ENCODE peak calls at places on chromosome 21, in four cellular contexts. One of them, this sample, is unnamed.

GRCh38 chr21:34148826-34149558 is 75.6 kb downstream of the MRPS6 start:
- DNase-seq in brain microvascular endothelial cell: no peak
- DNase-seq in HL-60: no peak
- DNase-seq in GM23248: no peak
- DNase-seq in this sample: no peak

GRCh38 chr21:46187251-46187650 is 3.0 kb upstream of the SPATC1L start:
- DNase-seq in brain microvascular endothelial cell: no peak
- DNase-seq in HL-60: no peak
- DNase-seq in GM23248: no peak
- DNase-seq in this sample: no peak

GRCh38 chr21:40658237-40658636 is 188.7 kb downstream of the DSCAM start:
- DNase-seq in GM23248: no peak
- DNase-seq in HL-60: no peak
- DNase-seq in brain microvascular endothelial cell: no peak
- DNase-seq in this sample: no peak

GRCh38 chr21:41258617-41259016 is 58.0 kb upstream of the FAM3B start:
- DNase-seq in GM23248: no peak
- DNase-seq in HL-60: no peak
- DNase-seq in brain microvascular endothelial cell: no peak
- DNase-seq in this sample: no peak

GRCh38 chr21:21238882-21239400 is 240.7 kb downstream of the NCAM2 start:
- DNase-seq in brain microvascular endothelial cell: no peak
- DNase-seq in HL-60: no peak
- DNase-seq in GM23248: no peak
- DNase-seq in this sample: no peak

GRCh38 chr21:41363370-41364270 is 1.8 kb downstream of the MX2 start:
- DNase-seq in GM23248: no peak
- DNase-seq in brain microvascular endothelial cell: no peak
- DNase-seq in HL-60: no peak
- DNase-seq in this sample: no peak

GRCh38 chr21:34595457-34595856 is 19.5 kb downstream of the RCAN1 start:
- DNase-seq in brain microvascular endothelial cell: no peak
- DNase-seq in GM23248: no peak
- DNase-seq in HL-60: no peak
- DNase-seq in this sample: no peak

GRCh38 chr21:36994501-36995189 is 11.9 kb upstream of the RIPPLY3 start:
- DNase-seq in brain microvascular endothelial cell: no peak
- DNase-seq in GM23248: peak
- DNase-seq in HL-60: no peak
- DNase-seq in this sample: no peak

GRCh38 chr21:45979141-45979631 is 2.4 kb upstream of the COL6A1 start:
- DNase-seq in brain microvascular endothelial cell: no peak
- DNase-seq in HL-60: no peak
- DNase-seq in GM23248: peak
- DNase-seq in this sample: no peak

GRCh38 chr21:46065215-46065992 is 32.5 kb upstream of the COL6A2 start:
- DNase-seq in HL-60: no peak
- DNase-seq in brain microvascular endothelial cell: peak
- DNase-seq in GM23248: peak
- DNase-seq in this sample: peak

GRCh38 chr21:28986677-28987076 is 6.0 kb downstream of the LTN1 start:
- DNase-seq in GM23248: no peak
- DNase-seq in brain microvascular endothelial cell: no peak
- DNase-seq in HL-60: no peak
- DNase-seq in this sample: no peak

GRCh38 chr21:28974531-28975227 is 18.0 kb downstream of the LTN1 start:
- DNase-seq in brain microvascular endothelial cell: no peak
- DNase-seq in HL-60: no peak
- DNase-seq in GM23248: no peak
- DNase-seq in this sample: no peak

GRCh38 chr21:37039434-37040075 is 33.1 kb downstream of the RIPPLY3 start:
- DNase-seq in GM23248: no peak
- DNase-seq in brain microvascular endothelial cell: no peak
- DNase-seq in HL-60: no peak
- DNase-seq in this sample: no peak

GRCh38 chr21:36704281-36704957 is 5.5 kb downstream of the SIM2 start:
- DNase-seq in HL-60: no peak
- DNase-seq in brain microvascular endothelial cell: no peak
- DNase-seq in GM23248: no peak
- DNase-seq in this sample: no peak

GRCh38 chr21:46546799-46547198 is 58.1 kb downstream of the S100B start:
- DNase-seq in HL-60: no peak
- DNase-seq in GM23248: no peak
- DNase-seq in brain microvascular endothelial cell: no peak
- DNase-seq in this sample: no peak

GRCh38 chr21:36134820-36135390 is at the start of gene CBR3:
- DNase-seq in GM23248: peak
- DNase-seq in HL-60: no peak
- DNase-seq in brain microvascular endothelial cell: peak
- DNase-seq in this sample: peak

GRCh38 chr21:31526040-31526439 is 133.5 kb upstream of the SOD1 start:
- DNase-seq in brain microvascular endothelial cell: peak
- DNase-seq in GM23248: no peak
- DNase-seq in HL-60: no peak
- DNase-seq in this sample: peak

GRCh38 chr21:38925923-38926322 is 120.2 kb downstream of the ETS2 start:
- DNase-seq in HL-60: no peak
- DNase-seq in GM23248: peak
- DNase-seq in brain microvascular endothelial cell: peak
- DNase-seq in this sample: peak
- H3K4me3 ChIP-seq in HL-60: peak
- H3K4me3 ChIP-seq in GM23248: peak
- H3K4me3 ChIP-seq in brain microvascular endothelial cell: no peak
- H3K4me3 ChIP-seq in this sample: no peak

DNA sequence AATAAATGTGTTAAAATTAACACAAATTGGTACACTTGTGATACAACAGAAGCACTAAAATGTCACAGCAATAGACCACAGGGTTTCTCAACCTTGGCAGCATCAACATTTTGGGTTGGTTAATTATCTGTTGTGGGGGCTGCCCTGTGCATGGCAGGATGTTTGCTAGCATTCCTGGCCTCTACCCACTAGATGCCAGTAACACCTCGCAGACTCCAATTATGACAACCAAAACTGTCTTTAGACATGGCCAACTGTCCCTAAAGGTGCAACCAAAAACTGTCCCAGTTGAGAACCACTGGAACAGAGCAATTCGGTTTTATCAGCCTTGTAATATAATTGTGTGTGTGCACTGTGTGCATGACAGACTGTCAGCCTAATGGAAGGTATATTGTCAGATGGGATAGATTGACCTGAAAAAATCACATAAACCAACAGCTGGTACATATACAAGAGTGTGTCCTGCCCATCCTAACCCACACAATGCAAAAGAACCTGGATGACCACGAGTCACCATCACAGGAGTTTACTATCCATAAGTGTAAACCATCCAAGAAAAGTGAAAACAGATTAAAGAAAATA is 13.5 kb upstream of the ERG start:
- DNase-seq in brain microvascular endothelial cell: no peak
- DNase-seq in HL-60: peak
- DNase-seq in GM23248: no peak
- DNase-seq in this sample: no peak
- H3K4me3 ChIP-seq in brain microvascular endothelial cell: no peak
- H3K4me3 ChIP-seq in HL-60: no peak
- H3K4me3 ChIP-seq in GM23248: no peak
- H3K4me3 ChIP-seq in this sample: no peak

GRCh38 chr21:33061233-33061632 is 8.7 kb upstream of the OLIG1 start:
- DNase-seq in HL-60: no peak
- DNase-seq in brain microvascular endothelial cell: no peak
- DNase-seq in GM23248: no peak
- DNase-seq in this sample: no peak

GRCh38 chr21:33059319-33059894 is 10.5 kb upstream of the OLIG1 start:
- DNase-seq in brain microvascular endothelial cell: no peak
- DNase-seq in GM23248: no peak
- DNase-seq in HL-60: peak
- DNase-seq in this sample: no peak

GRCh38 chr21:33053986-33054385 is 16.0 kb upstream of the OLIG1 start:
- DNase-seq in GM23248: no peak
- DNase-seq in brain microvascular endothelial cell: no peak
- DNase-seq in HL-60: no peak
- DNase-seq in this sample: no peak

GRCh38 chr21:33057385-33057940 is 12.5 kb upstream of the OLIG1 start:
- DNase-seq in GM23248: no peak
- DNase-seq in HL-60: no peak
- DNase-seq in brain microvascular endothelial cell: no peak
- DNase-seq in this sample: no peak

GRCh38 chr21:33058468-33059318 is 11.2 kb upstream of the OLIG1 start:
- DNase-seq in HL-60: no peak
- DNase-seq in brain microvascular endothelial cell: no peak
- DNase-seq in GM23248: no peak
- DNase-seq in this sample: peak
- H3K4me3 ChIP-seq in HL-60: no peak
- H3K4me3 ChIP-seq in brain microvascular endothelial cell: no peak
- H3K4me3 ChIP-seq in GM23248: no peak
- H3K4me3 ChIP-seq in this sample: no peak

DNA sequence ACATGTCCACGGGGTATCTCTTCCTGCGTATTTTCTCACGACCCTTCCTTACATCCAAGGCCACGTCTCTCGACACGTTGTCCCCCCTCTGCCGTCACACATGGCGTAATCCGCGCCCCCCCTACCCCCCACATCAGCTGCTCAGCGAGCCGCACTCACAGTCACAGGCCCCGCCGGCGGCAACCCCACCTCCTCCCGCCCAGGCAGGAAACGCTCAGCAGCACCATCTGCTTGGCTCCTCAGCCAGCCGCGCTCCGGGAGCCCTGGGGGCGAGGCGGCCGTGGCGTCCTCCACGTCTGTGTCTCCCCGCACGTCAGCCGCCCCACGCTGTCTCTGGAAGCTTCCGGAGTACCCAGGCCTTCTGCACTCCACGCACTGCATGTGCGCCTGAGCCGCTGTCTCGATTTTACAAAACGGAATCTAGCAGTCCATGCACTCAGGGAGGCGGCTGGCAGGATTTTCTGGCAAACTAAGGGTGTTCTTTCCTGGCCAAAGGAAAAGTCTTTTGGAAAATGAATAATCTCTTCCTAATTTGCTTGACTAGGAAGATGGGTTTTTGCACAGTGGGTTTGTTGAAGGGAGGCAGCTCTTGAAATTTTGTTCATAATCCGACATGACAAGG is 64.5 kb downstream of the SIK1 start:
- DNase-seq in brain microvascular endothelial cell: peak
- DNase-seq in HL-60: no peak
- DNase-seq in GM23248: peak
- DNase-seq in this sample: peak
- H3K4me3 ChIP-seq in brain microvascular endothelial cell: peak
- H3K4me3 ChIP-seq in HL-60: no peak
- H3K4me3 ChIP-seq in GM23248: peak
- H3K4me3 ChIP-seq in this sample: no peak

DNA sequence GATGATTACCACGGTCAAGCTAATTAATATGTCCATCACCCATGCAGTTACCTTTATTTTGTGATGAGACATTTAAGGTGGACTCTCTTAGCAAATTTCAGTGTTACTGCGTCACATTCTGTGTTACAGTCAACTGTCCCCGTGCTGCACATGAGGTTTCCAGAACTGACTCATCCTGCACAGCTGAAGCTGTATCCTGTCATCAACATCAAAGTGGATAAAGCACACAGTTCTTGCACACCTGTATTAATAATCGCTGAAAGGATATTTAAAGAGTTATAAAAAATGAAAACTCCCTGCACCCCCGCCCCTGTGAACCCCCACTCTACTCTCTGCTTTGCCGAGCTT is 3.4 kb upstream of the KRTAP10-5 start:
- DNase-seq in brain microvascular endothelial cell: no peak
- DNase-seq in GM23248: no peak
- DNase-seq in HL-60: no peak
- DNase-seq in this sample: no peak
- H3K4me3 ChIP-seq in brain microvascular endothelial cell: no peak
- H3K4me3 ChIP-seq in GM23248: no peak
- H3K4me3 ChIP-seq in HL-60: no peak
- H3K4me3 ChIP-seq in this sample: no peak

DNA sequence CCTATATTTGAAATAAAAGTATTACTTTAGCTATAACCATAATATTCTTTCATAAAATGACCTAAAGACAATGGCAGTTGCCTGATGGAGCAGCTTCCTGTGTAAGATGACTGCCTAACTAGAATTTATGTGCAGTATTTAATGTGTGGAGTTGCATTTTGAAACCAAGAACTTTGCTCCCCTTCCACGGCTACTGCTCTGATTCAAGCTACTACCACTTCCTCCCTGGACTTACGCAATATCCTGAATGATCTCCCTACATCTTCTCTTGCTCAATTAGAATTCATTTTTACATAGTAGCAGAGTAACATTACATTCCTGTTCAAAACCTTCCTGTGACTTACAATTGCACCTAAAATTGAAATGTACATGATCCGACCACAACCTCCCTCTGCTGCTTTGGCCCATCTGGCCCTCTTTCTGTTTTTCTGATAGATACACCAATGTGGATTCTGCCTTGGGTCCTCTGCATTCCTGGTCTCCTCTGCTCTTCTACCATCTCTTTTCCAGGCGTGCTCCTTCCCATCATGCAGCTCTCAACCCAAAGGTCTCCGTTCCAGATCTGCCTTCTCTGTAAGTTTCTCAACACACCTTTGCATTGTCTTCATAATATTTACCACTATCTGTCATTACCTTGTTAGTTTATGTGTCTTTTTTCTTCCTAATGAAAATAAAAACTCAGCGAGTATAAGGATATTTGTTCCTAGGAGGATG is 47.4 kb upstream of the USP25 start:
- DNase-seq in GM23248: peak
- DNase-seq in HL-60: peak
- DNase-seq in brain microvascular endothelial cell: peak
- DNase-seq in this sample: no peak
- H3K4me3 ChIP-seq in GM23248: no peak
- H3K4me3 ChIP-seq in HL-60: peak
- H3K4me3 ChIP-seq in brain microvascular endothelial cell: no peak
- H3K4me3 ChIP-seq in this sample: no peak